ENCODE peak calls at places on chromosomes 3 and 15, in six cellular contexts. N is activated naive CD8-positive, alpha-beta T cell treated with anti-CD3 and anti-CD28 coated beads, Interleukin-2, amount 50 U/mL, for 24 hours; X is HepG2; K is SK-MEL-5; J is activated CD8-positive, alpha-beta memory T cell treated with anti-CD3 and anti-CD28 coated beads for 1 hour; F is foreskin keratinocyte. D is an unnamed sample.

GRCh38 chr3:10219737-10220136 is 28.5 kb upstream of the TATDN2 start:
- DNase-seq in K (no peak), J (no peak), N (no peak), F (no peak), X (no peak), D (no peak)

GRCh38 chr3:116433552-116433951 is 11.7 kb downstream of the LSAMP start:
- DNase-seq in F (no peak), X (no peak), N (no peak), K (no peak), J (no peak), D (no peak)

GRCh38 chr3:28028554-28028953 is 212.9 kb upstream of the CMC1 start:
- DNase-seq in K (no peak), X (no peak), J (no peak), N (no peak), F (no peak), D (no peak)

GRCh38 chr15:87267798-87268197 is 988.7 kb downstream of the NTRK3 start:
- DNase-seq in F (peak), J (no peak), X (no peak), N (no peak), K (no peak), D (no peak)

GRCh38 chr3:146747928-146748327 is 142.8 kb upstream of the PLSCR5 start:
- DNase-seq in F (peak), K (peak), X (no peak), N (no peak), J (no peak), D (no peak)

GRCh38 chr15:56040081-56041035 is 46.9 kb upstream of the NEDD4 start:
- DNase-seq in F (peak), X (peak), N (peak), J (no peak), K (peak), D (peak)

GRCh38 chr3:110070539-110070916 is 733.2 kb upstream of the DPPA4 start:
- DNase-seq in N (no peak), J (no peak), F (no peak), X (no peak), K (no peak), D (no peak)

GRCh38 chr15:70149667-70150404 is 52.1 kb upstream of the TLE3 start:
- DNase-seq in N (no peak), K (no peak), F (peak), J (no peak), X (no peak), D (no peak)

GRCh38 chr3:121748638-121749275 is 784 bp downstream of the GOLGB1 start:
- DNase-seq in X (peak), F (no peak), J (no peak), K (peak), N (no peak), D (no peak)

GRCh38 chr3:11954312-11954934 is 49.8 kb upstream of the SYN2 start:
- DNase-seq in N (no peak), K (no peak), X (no peak), F (no peak), J (no peak), D (no peak)

GRCh38 chr3:197224034-197224444 is 74.4 kb downstream of the DLG1 start:
- DNase-seq in K (peak), X (peak), F (peak), J (no peak), N (no peak), D (no peak)

GRCh38 chr15:76327191-76328105 is 9.1 kb upstream of the ISL2 start:
- DNase-seq in X (no peak), F (peak), J (no peak), K (no peak), N (no peak), D (no peak)

GRCh38 chr3:97235611-97236315 is 421.4 kb downstream of the EPHA6 start:
- DNase-seq in X (no peak), N (no peak), J (no peak), K (no peak), F (peak), D (no peak)

GRCh38 chr3:34547297-34547920 is 749.0 kb downstream of the PDCD6IP start:
- DNase-seq in X (no peak), N (no peak), J (no peak), F (no peak), K (no peak), D (no peak)

GRCh38 chr3:194077602-194078001 is 58.3 kb upstream of the HES1 start:
- DNase-seq in N (no peak), F (no peak), X (no peak), K (no peak), J (no peak), D (no peak)

GRCh38 chr15:91921188-91921820 is 67.8 kb downstream of the SLCO3A1 start:
- DNase-seq in N (no peak), J (no peak), X (no peak), K (no peak), F (no peak), D (no peak)